ENCODE peak calls at places on chromosomes 2 and 18, in ten cellular contexts. R is neural progenitor cell; Z is lower lobe of right lung; J is adrenal gland; V is H9; O is small intestine; U is fibroblast of lung; D is CD4-positive, CD25-positive, alpha-beta regulatory T cell; W is NT2/D1; E is heart left ventricle. B is an unnamed sample.

GRCh38 chr2:188089896-188090295 is 201.8 kb upstream of the GULP1 start:
- DNase-seq in D (no peak), R (no peak), Z (no peak), W (no peak), U (peak; percentile 39), O (no peak), J (no peak), V (no peak), E (no peak), B (no peak)

GRCh38 chr2:112579280-112579679 is 5.1 kb upstream of the CHCHD5 start:
- DNase-seq in V (no peak), Z (no peak), O (peak; percentile 4), W (no peak), U (peak; percentile 88), D (no peak), E (no peak), R (no peak), J (no peak), B (no peak)

GRCh38 chr18:69954719-69955118 is 7.0 kb upstream of the CD226 start:
- DNase-seq in E (no peak), R (no peak), D (no peak), U (peak; percentile 40), J (no peak), W (no peak), Z (no peak), O (no peak), V (no peak), B (no peak)

GRCh38 chr18:13889661-13890060 is 25.7 kb downstream of the MC2R start:
- DNase-seq in E (no peak), Z (no peak), V (no peak), W (no peak), O (peak; percentile 11), U (peak; percentile 56), D (no peak), J (no peak), R (no peak), B (no peak)

GRCh38 chr2:235613671-235614070 is 119.8 kb downstream of the AGAP1 start:
- DNase-seq in R (no peak), W (no peak), E (no peak), U (no peak), J (no peak), O (no peak), D (no peak), V (no peak), Z (no peak), B (no peak)

GRCh38 chr18:40687401-40687800 is 1267.6 kb upstream of the PIK3C3 start:
- DNase-seq in O (no peak), W (no peak), V (no peak), J (no peak), U (peak; percentile 69), Z (no peak), D (no peak), E (no peak), R (no peak), B (no peak)

GRCh38 chr2:8515390-8515761 is 166.5 kb upstream of the ID2 start:
- DNase-seq in O (peak; percentile 71), J (peak; percentile 73), D (peak; percentile 77), E (peak; percentile 53), Z (no peak), R (no peak), V (no peak), U (no peak), W (no peak), B (no peak)

GRCh38 chr2:180010701-180011100 is 3.6 kb upstream of the CWC22 start:
- DNase-seq in V (no peak), W (no peak), E (no peak), J (no peak), Z (no peak), O (no peak), D (no peak), U (no peak), R (no peak), B (no peak)

GRCh38 chr18:78981652-78981955 is 2.0 kb downstream of the SALL3 start:
- DNase-seq in U (no peak), V (no peak), D (no peak), E (no peak), W (no peak), O (no peak), J (no peak), R (peak; percentile 57), Z (no peak), B (no peak)

GRCh38 chr18:78983530-78983929 is 3.9 kb downstream of the SALL3 start:
- DNase-seq in E (no peak), W (no peak), J (no peak), U (peak; percentile 37), R (peak; percentile 47), O (no peak), D (no peak), Z (no peak), V (peak; percentile 52), B (no peak)

GRCh38 chr18:78984941-78985784 is 5.5 kb downstream of the SALL3 start:
- DNase-seq in V (peak; percentile 81), D (peak; percentile 44), W (no peak), J (peak; percentile 33), R (peak; percentile 82), U (peak; percentile 69), Z (no peak), O (peak; percentile 10), E (no peak), B (no peak)

GRCh38 chr18:78982186-78982585 is 2.6 kb downstream of the SALL3 start:
- DNase-seq in D (no peak), U (peak; percentile 52), J (no peak), O (no peak), V (no peak), W (no peak), E (no peak), Z (no peak), R (peak; percentile 55), B (no peak)

GRCh38 chr18:78986018-78986481 is 6.4 kb downstream of the SALL3 start:
- DNase-seq in Z (no peak), V (no peak), U (peak; percentile 71), D (no peak), W (no peak), E (no peak), J (no peak), R (peak; percentile 84), O (peak; percentile 6), B (no peak)
- H3K27me3 ChIP-seq in Z (peaks cover 86% of the 10 kb centered on the region), V (no peaks in the 10 kb centered on the region), U (peaks cover 17% of the 10 kb centered on the region), D (peaks cover 68% of the 10 kb centered on the region), W (no peaks in the 10 kb centered on the region), E (peaks cover 57% of the 10 kb centered on the region), J (peaks cover 74% of the 10 kb centered on the region), R (peaks cover 50% of the 10 kb centered on the region), O (no peaks in the 10 kb centered on the region), B (peaks cover 47% of the 10 kb centered on the region)

GRCh38 chr18:5728566-5728965 is 166.8 kb downstream of the TMEM200C start:
- DNase-seq in E (no peak), R (no peak), O (no peak), U (no peak), V (no peak), Z (no peak), J (no peak), D (no peak), W (no peak), B (no peak)

GRCh38 chr18:5732318-5732717 is 163.0 kb downstream of the TMEM200C start:
- DNase-seq in J (no peak), V (no peak), Z (no peak), O (no peak), W (no peak), U (no peak), R (no peak), D (no peak), E (no peak), B (no peak)

DNA sequence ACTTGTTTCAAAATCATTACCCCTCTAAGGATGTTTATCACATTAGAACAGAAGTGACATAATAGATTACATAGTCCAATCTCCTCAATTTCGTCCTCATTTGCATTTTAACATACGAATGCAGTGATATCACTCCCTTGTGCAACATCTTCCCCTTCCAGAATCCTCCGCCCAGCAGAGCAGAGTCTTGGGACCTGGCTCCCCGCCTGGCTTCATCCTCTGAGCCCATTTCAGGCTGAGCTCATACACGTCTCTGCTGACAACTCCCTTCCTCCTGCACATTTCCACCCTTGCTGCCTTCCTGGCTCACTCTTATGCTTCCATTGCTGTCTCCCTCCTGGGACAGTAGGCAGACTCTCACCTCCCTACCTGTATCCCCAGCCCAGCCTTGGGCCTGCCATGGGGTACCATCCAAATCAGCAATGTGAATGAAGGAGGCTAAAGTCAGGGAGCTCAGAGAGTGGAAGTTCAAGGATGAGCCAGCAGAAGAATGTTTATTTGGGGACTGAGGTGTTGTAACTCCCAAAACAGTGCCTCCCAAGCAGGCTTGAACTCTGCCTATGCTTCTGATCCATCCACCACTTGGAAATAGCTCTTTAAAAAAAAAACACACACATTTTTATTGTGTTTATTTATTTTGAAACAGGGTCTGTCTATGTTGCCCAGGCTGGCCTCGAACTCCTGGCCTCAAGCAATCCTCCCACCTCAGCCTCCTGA is 165.2 kb downstream of the TMEM200C start:
- DNase-seq in R (no peak), J (no peak), W (no peak), U (no peak), V (no peak), E (no peak), Z (no peak), O (no peak), D (no peak), B (no peak)
- H3K9me3 ChIP-seq in R (no peaks in the 10 kb centered on the region), J (no peaks in the 10 kb centered on the region), W (no peaks in the 10 kb centered on the region), U (no peaks in the 10 kb centered on the region), V (no peaks in the 10 kb centered on the region), E (no peaks in the 10 kb centered on the region), Z (no peaks in the 10 kb centered on the region), O (no peaks in the 10 kb centered on the region), D (no peaks in the 10 kb centered on the region), B (no peaks in the 10 kb centered on the region)

GRCh38 chr2:121037480-121037879 is 247.5 kb downstream of the TFCP2L1 start:
- DNase-seq in U (no peak), R (no peak), D (no peak), V (no peak), E (no peak), W (no peak), Z (no peak), O (no peak), J (no peak), B (no peak)

GRCh38 chr2:121031568-121032340 is 253.2 kb downstream of the TFCP2L1 start:
- DNase-seq in D (no peak), R (no peak), Z (no peak), J (no peak), U (no peak), E (no peak), O (no peak), W (no peak), V (no peak), B (no peak)

GRCh38 chr2:121033597-121033996 is 251.4 kb downstream of the TFCP2L1 start:
- DNase-seq in U (no peak), R (no peak), W (no peak), O (no peak), E (no peak), D (no peak), V (no peak), J (no peak), Z (no peak), B (no peak)

GRCh38 chr2:121036226-121036692 is 248.7 kb downstream of the TFCP2L1 start:
- DNase-seq in E (no peak), Z (no peak), D (no peak), O (peak; percentile 3), V (no peak), W (no peak), R (no peak), J (no peak), U (no peak), B (no peak)

GRCh38 chr2:121034551-121034950 is 250.5 kb downstream of the TFCP2L1 start:
- DNase-seq in W (no peak), J (no peak), E (no peak), U (no peak), R (no peak), V (no peak), D (no peak), Z (no peak), O (no peak), B (no peak)
- H3K27me3 ChIP-seq in W (peaks cover 37% of the 10 kb centered on the region), J (peaks cover 3% of the 10 kb centered on the region), E (no peaks in the 10 kb centered on the region), U (peaks cover 37% of the 10 kb centered on the region), R (peaks cover 49% of the 10 kb centered on the region), V (peaks cover 3% of the 10 kb centered on the region), D (no peaks in the 10 kb centered on the region), Z (peaks cover 8% of the 10 kb centered on the region), O (peaks cover 5% of the 10 kb centered on the region), B (no peaks in the 10 kb centered on the region)

GRCh38 chr18:79434611-79435010 is 38.9 kb downstream of the NFATC1 start:
- DNase-seq in D (no peak), Z (no peak), V (no peak), R (no peak), E (no peak), O (no peak), J (no peak), U (no peak), W (no peak), B (no peak)
- H3K9me3 ChIP-seq in D (no peaks in the 10 kb centered on the region), Z (no peaks in the 10 kb centered on the region), V (no peaks in the 10 kb centered on the region), R (no peaks in the 10 kb centered on the region), E (no peaks in the 10 kb centered on the region), O (no peaks in the 10 kb centered on the region), J (no peaks in the 10 kb centered on the region), U (no peaks in the 10 kb centered on the region), W (no peaks in the 10 kb centered on the region), B (no peaks in the 10 kb centered on the region)

B was measured in right lobe of liver.